ENCODE peak calls at places on chromosomes 4 and X, in seven cellular contexts. C is ELR; Z is NCI-H2081; H is astrocyte of the cerebellum; V is activated CD4-positive, alpha-beta T cell treated with anti-CD3 and anti-CD28 coated beads for 4 hours; J is ascending aorta; K is T follicular helper cell. F is an unnamed sample.

GRCh38 chrX:46587158-46587557 is 13.6 kb downstream of the CHST7 start:
- DNase-seq in C (peak), Z (no peak), H (no peak), V (no peak), J (no peak), K (no peak), F (no peak)

GRCh38 chr4:167509551-167509950 is 275.3 kb upstream of the SPOCK3 start:
- DNase-seq in C (no peak), Z (no peak), H (no peak), V (no peak), J (no peak), K (no peak), F (no peak)

GRCh38 chr4:26076000-26076587 is 162.1 kb downstream of the SMIM20 start:
- DNase-seq in C (peak), Z (no peak), H (no peak), V (peak), J (peak), K (no peak), F (peak)

GRCh38 chr4:1080961-1081688 is 32.2 kb downstream of the RNF212 start:
- DNase-seq in C (peak), Z (no peak), H (no peak), V (no peak), J (no peak), K (no peak), F (no peak)

GRCh38 chrX:42269186-42269585 is 345.8 kb upstream of the CASK start:
- DNase-seq in C (no peak), Z (no peak), H (no peak), V (no peak), J (no peak), K (no peak), F (no peak)

GRCh38 chr4:234178-234577 is 71.1 kb downstream of the ZNF732 start:
- DNase-seq in C (no peak), Z (no peak), H (no peak), V (no peak), J (no peak), K (no peak), F (no peak)

GRCh38 chr4:10063544-10064300 is 42.4 kb upstream of the SLC2A9 start:
- DNase-seq in C (peak), Z (peak), H (peak), V (no peak), J (peak), K (no peak), F (no peak)

GRCh38 chr4:81602853-81603252 is 131.1 kb upstream of the RASGEF1B start:
- DNase-seq in C (no peak), Z (no peak), H (no peak), V (no peak), J (no peak), K (no peak), F (no peak)

GRCh38 chrX:138885886-138886285 is 174.4 kb upstream of the FGF13 start:
- DNase-seq in C (peak), Z (no peak), H (peak), V (no peak), J (no peak), K (no peak), F (no peak)

GRCh38 chr4:111027526-111027925 is 404.6 kb upstream of the PITX2 start:
- DNase-seq in C (peak), Z (no peak), H (no peak), V (no peak), J (no peak), K (no peak), F (no peak)

GRCh38 chr4:153564630-153565525 is 98.7 kb downstream of the TMEM131L start:
- DNase-seq in C (peak), Z (no peak), H (no peak), V (no peak), J (no peak), K (no peak), F (no peak)

GRCh38 chrX:31629195-31629594 is 557.4 kb upstream of the FTHL17 start:
- DNase-seq in C (no peak), Z (peak), H (no peak), V (no peak), J (no peak), K (no peak), F (no peak)

GRCh38 chr4:145878501-145879435 is 59.9 kb downstream of the ZNF827 start:
- DNase-seq in C (peak), Z (no peak), H (peak), V (no peak), J (no peak), K (no peak), F (no peak)

GRCh38 chr4:156536661-156537060 is 434.9 kb downstream of the PDGFC start:
- DNase-seq in C (peak), Z (no peak), H (peak), V (no peak), J (no peak), K (no peak), F (no peak)

GRCh38 chr4:211033-211511 is 86.8 kb downstream of the ZNF718 start:
- DNase-seq in C (no peak), Z (no peak), H (no peak), V (no peak), J (no peak), K (no peak), F (no peak)

GRCh38 chrX:138411048-138411447 is 300.5 kb downstream of the FGF13 start:
- DNase-seq in C (no peak), Z (no peak), H (no peak), V (no peak), J (no peak), K (no peak), F (no peak)

GRCh38 chr4:96108146-96108545 is 268.3 kb downstream of the PDHA2 start:
- DNase-seq in C (no peak), Z (no peak), H (no peak), V (no peak), J (no peak), K (no peak), F (no peak)

GRCh38 chr4:130257271-130257670 is 1161.3 kb downstream of the C4orf33 start:
- DNase-seq in C (peak), Z (no peak), H (peak), V (no peak), J (no peak), K (no peak), F (no peak)

GRCh38 chr4:82561745-82562552 is at the start of gene TMEM150C:
- DNase-seq in C (peak), Z (peak), H (no peak), V (no peak), J (no peak), K (no peak), F (no peak)

GRCh38 chr4:43837171-43837570 is 611.4 kb downstream of the KCTD8 start:
- DNase-seq in C (peak), Z (no peak), H (peak), V (no peak), J (no peak), K (no peak), F (no peak)

GRCh38 chrX:11462136-11462535 is 168.9 kb downstream of the AMELX start:
- DNase-seq in C (no peak), Z (no peak), H (no peak), V (no peak), J (no peak), K (no peak), F (no peak)

GRCh38 chr4:103934178-103934789 is 214.5 kb upstream of the TACR3 start:
- DNase-seq in C (peak), Z (peak), H (peak), V (peak), J (no peak), K (no peak), F (peak)

GRCh38 chrX:125786306-125786705 is 379.8 kb downstream of the DCAF12L2 start:
- DNase-seq in C (no peak), Z (no peak), H (no peak), V (no peak), J (no peak), K (no peak), F (no peak)

GRCh38 chr4:94548571-94548970 is 96.8 kb downstream of the PDLIM5 start:
- DNase-seq in C (peak), Z (no peak), H (peak), V (no peak), J (no peak), K (no peak), F (no peak)

GRCh38 chr4:184343400-184344177 is 125.9 kb upstream of the ENPP6 start:
- DNase-seq in C (peak), Z (peak), H (peak), V (peak), J (peak), K (peak), F (no peak)

GRCh38 chrX:56800801-56801200 is 71.8 kb downstream of the NBDY start:
- DNase-seq in C (no peak), Z (no peak), H (no peak), V (peak), J (no peak), K (peak), F (no peak)

GRCh38 chrX:39724544-39724943 is 373.2 kb downstream of the BCOR start:
- DNase-seq in C (no peak), Z (no peak), H (no peak), V (no peak), J (no peak), K (no peak), F (no peak)

GRCh38 chr4:154574311-154574710 is 11.5 kb downstream of the FGB start:
- DNase-seq in C (no peak), Z (no peak), H (no peak), V (no peak), J (no peak), K (no peak), F (no peak)